ENCODE peak calls at places on chromosomes 3 and 15, in five cellular contexts. N is SK-N-SH, P is K562, S is HepG2, G is GM12878. A is an unnamed sample.

GRCh38 chr3:137121704-137122314 is 164.0 kb downstream of the IL20RB start:
- DNase-seq in N (peak), P (no peak), S (peak), G (peak), A (no peak)

GRCh38 chr15:95712785-95713184 is 617.7 kb upstream of the NR2F2 start:
- DNase-seq in N (no peak), P (no peak), S (no peak), G (no peak), A (no peak)

GRCh38 chr15:69971771-69972170 is 125.9 kb downstream of the TLE3 start:
- DNase-seq in N (no peak), P (no peak), S (no peak), G (no peak), A (no peak)

GRCh38 chr15:51076898-51077564 is 17.7 kb downstream of the TNFAIP8L3 start:
- DNase-seq in N (no peak), P (no peak), S (no peak), G (peak), A (no peak)

GRCh38 chr3:73669268-73669667 is 44.5 kb upstream of the PDZRN3 start:
- DNase-seq in N (no peak), P (no peak), S (no peak), G (no peak), A (no peak)

GRCh38 chr3:195178124-195178910 is 92.6 kb downstream of the XXYLT1 start:
- DNase-seq in N (peak), P (peak), S (no peak), G (no peak), A (no peak)

GRCh38 chr15:47473857-47474256 is 243.4 kb upstream of the SEMA6D start:
- DNase-seq in N (no peak), P (no peak), S (no peak), G (no peak), A (no peak)

GRCh38 chr15:57923750-57924149 is 141.8 kb downstream of the ALDH1A2 start:
- DNase-seq in N (no peak), P (no peak), S (no peak), G (no peak), A (no peak)

GRCh38 chr3:4533489-4534443 is 40.6 kb downstream of the ITPR1 start:
- DNase-seq in N (no peak), P (peak), S (peak), G (no peak), A (peak)

GRCh38 chr3:146640955-146641867 is 36.1 kb upstream of the PLSCR5 start:
- DNase-seq in N (peak), P (peak), S (peak), G (no peak), A (peak)

GRCh38 chr3:114569186-114569585 is 275.4 kb downstream of the TIGIT start:
- DNase-seq in N (no peak), P (no peak), S (no peak), G (no peak), A (no peak)

GRCh38 chr3:141699907-141700306 is 38.2 kb upstream of the RNF7 start:
- DNase-seq in N (no peak), P (no peak), S (no peak), G (no peak), A (no peak)

GRCh38 chr3:183541235-183541655 is 14.3 kb downstream of the KLHL6 start:
- DNase-seq in N (no peak), P (no peak), S (no peak), G (no peak), A (no peak)

GRCh38 chr3:97981886-97982285 is 9.7 kb upstream of the RIOX2 start:
- DNase-seq in N (no peak), P (no peak), S (no peak), G (no peak), A (no peak)

GRCh38 chr15:50358805-50359204 is 3.8 kb upstream of the GABPB1 start:
- DNase-seq in N (peak), P (peak), S (peak), G (no peak), A (peak)

GRCh38 chr3:16205156-16205870 is 30.8 kb downstream of the GALNT15 start:
- DNase-seq in N (no peak), P (no peak), S (no peak), G (no peak), A (no peak)

GRCh38 chr3:58383904-58384303 is 49.7 kb downstream of the PDHB start:
- DNase-seq in N (no peak), P (no peak), S (no peak), G (no peak), A (no peak)

GRCh38 chr3:125154800-125155269 is 57.7 kb downstream of the SLC12A8 start:
- DNase-seq in N (no peak), P (no peak), S (no peak), G (no peak), A (no peak)

GRCh38 chr3:57143886-57144459 is 21.2 kb downstream of the IL17RD start:
- DNase-seq in N (no peak), P (no peak), S (no peak), G (no peak), A (no peak)

GRCh38 chr3:47283596-47284364 is 1.0 kb downstream of the KLHL18 start:
- DNase-seq in N (peak), P (peak), S (no peak), G (no peak), A (no peak)

GRCh38 chr15:41577863-41578735 is 19.1 kb downstream of the TYRO3 start:
- DNase-seq in N (no peak), P (no peak), S (no peak), G (no peak), A (no peak)

GRCh38 chr3:130291148-130291547 is 54.3 kb upstream of the COL6A5 start:
- DNase-seq in N (no peak), P (no peak), S (no peak), G (no peak), A (no peak)

GRCh38 chr15:67004142-67004541 is 61.3 kb upstream of the SMAD3 start:
- DNase-seq in N (no peak), P (no peak), S (no peak), G (peak), A (no peak)

GRCh38 chr15:51172190-51172589 is 77.5 kb upstream of the TNFAIP8L3 start:
- DNase-seq in N (no peak), P (no peak), S (no peak), G (no peak), A (no peak)

GRCh38 chr15:54605556-54605955 is 591.2 kb downstream of the RSL24D1 start:
- DNase-seq in N (no peak), P (no peak), S (no peak), G (no peak), A (no peak)

GRCh38 chr3:57727096-57727495 is 29.0 kb upstream of the SLMAP start:
- DNase-seq in N (no peak), P (no peak), S (no peak), G (no peak), A (no peak)

GRCh38 chr3:24493951-24494615 is 567 bp downstream of the THRB start:
- DNase-seq in N (peak), P (peak), S (peak), G (no peak), A (peak)

GRCh38 chr3:172846706-172847105 is 96.2 kb downstream of the ECT2 start:
- DNase-seq in N (no peak), P (no peak), S (no peak), G (no peak), A (no peak)

GRCh38 chr3:195760345-195760983 is 39.7 kb downstream of the MUC20 start:
- DNase-seq in N (no peak), P (no peak), S (no peak), G (no peak), A (no peak)

GRCh38 chr15:52331490-52332240 is 36.1 kb upstream of the MYO5C start:
- DNase-seq in N (peak), P (no peak), S (peak), G (peak), A (peak)
- TF ChIP-seq CTCF in N (peak), P (peak), S (peak), G (peak), A (peak)

GRCh38 chr3:159828542-159828943 is 160.1 kb upstream of the IL12A start:
- DNase-seq in N (peak), P (peak), S (peak), G (no peak), A (peak)
- TF ChIP-seq GABPA in N (no peak), P (no peak), S (no peak), G (no peak), A (no peak)

DNA sequence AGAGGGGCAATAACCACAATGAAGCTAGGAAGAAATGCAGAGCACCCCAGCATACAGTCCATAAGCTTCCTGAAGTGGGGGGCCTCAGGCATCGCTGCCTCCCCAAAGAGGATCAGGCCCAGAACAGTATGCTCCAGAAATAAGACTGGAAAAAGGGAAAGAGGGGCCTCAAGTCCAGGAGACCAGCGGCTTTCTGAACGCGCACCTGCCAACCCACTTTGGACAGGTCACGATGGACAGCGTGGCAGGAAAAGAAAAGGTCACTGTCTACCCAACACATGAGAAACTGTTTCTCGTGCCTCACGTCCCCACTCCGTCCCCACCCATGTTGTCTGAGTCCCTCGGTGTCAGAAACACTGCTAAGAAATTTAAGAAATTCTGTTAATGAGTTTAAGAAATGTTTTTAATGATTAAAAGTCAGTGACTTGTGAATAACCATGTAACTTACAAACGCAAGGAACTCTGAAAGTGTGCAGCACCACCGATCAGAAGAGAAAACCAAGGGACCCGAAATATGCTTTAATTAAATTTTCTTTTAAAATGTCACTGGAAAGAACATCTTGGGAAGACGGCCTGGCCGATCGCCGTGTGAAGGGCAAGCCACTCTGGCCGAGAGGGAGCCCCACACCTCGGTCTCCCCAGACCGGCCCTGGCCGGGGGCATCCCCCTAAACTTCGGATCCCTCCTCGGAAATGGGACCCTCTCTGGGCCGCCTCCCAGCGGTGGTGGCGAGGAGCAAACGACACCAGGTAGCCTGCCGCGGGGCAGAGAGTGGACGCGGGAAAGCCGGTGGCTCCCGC is 1.7 kb upstream of the PPARG start:
- DNase-seq in N (peak), P (no peak), S (no peak), G (no peak), A (no peak)
- H3K4me3 ChIP-seq in N (peak), P (no peak), S (peak), G (no peak), A (peak)

GRCh38 chr3:175941352-175941751 is 1082.2 kb downstream of the NAALADL2 start:
- DNase-seq in N (no peak), P (peak), S (no peak), G (no peak), A (no peak)
- TF ChIP-seq CTCF in N (peak), P (peak), S (no peak), G (peak), A (no peak)

A was measured in HL-60.